ENCODE peak calls at places on chromosomes 12 and 14, in seven cellular contexts. L is A549, K is spleen, N is HepG2, X is stomach, D is gastrocnemius medialis, S is right lobe of liver. F is an unnamed sample.

GRCh38 chr12:68236421-68237059 is 10.9 kb upstream of the IL26 start:
- DNase-seq in S (peak), K (no peak), L (no peak), D (no peak), N (peak), X (no peak), F (no peak)

GRCh38 chr12:124898200-124898950 is 16.1 kb downstream of the UBC start:
- DNase-seq in K (peak), D (no peak), S (peak), L (peak), X (peak), N (peak), F (peak)

GRCh38 chr12:124721501-124722154 is 142.0 kb downstream of the SCARB1 start:
- DNase-seq in N (no peak), S (no peak), K (no peak), D (no peak), L (no peak), X (no peak), F (no peak)

GRCh38 chr14:30620178-30620577 is 1.9 kb upstream of the SCFD1 start:
- DNase-seq in D (no peak), S (no peak), N (no peak), L (peak), X (no peak), K (no peak), F (no peak)

GRCh38 chr12:20757-21156 is 45.8 kb upstream of the IQSEC3 start:
- DNase-seq in S (no peak), D (no peak), X (no peak), L (no peak), N (peak), K (no peak), F (no peak)

GRCh38 chr14:33756833-33757232 is 194.0 kb downstream of the EGLN3 start:
- DNase-seq in N (no peak), S (no peak), X (no peak), L (no peak), K (no peak), D (no peak), F (no peak)

GRCh38 chr14:33846100-33846824 is 104.6 kb downstream of the EGLN3 start:
- DNase-seq in K (no peak), D (no peak), L (no peak), N (no peak), X (no peak), S (no peak), F (no peak)

GRCh38 chr12:65836419-65837197 is 12.3 kb downstream of the HMGA2 start:
- DNase-seq in K (no peak), X (no peak), L (no peak), N (peak), D (no peak), S (no peak), F (no peak)

GRCh38 chr14:93160353-93160801 is 24.3 kb downstream of the MOAP1 start:
- DNase-seq in N (no peak), L (peak), X (no peak), D (no peak), S (no peak), K (no peak), F (no peak)

GRCh38 chr12:115398311-115398781 is 714.4 kb upstream of the TBX3 start:
- DNase-seq in K (no peak), S (peak), L (peak), D (no peak), N (peak), X (no peak), F (peak)

GRCh38 chr14:23446291-23446851 is 10.9 kb upstream of the MYH7 start:
- DNase-seq in L (no peak), D (peak), N (no peak), K (no peak), X (no peak), S (no peak), F (peak)

GRCh38 chr12:79773896-79774295 is 83.1 kb upstream of the PAWR start:
- DNase-seq in L (no peak), D (no peak), N (no peak), K (no peak), S (no peak), X (no peak), F (no peak)

GRCh38 chr14:32808574-32809098 is 130.0 kb upstream of the NPAS3 start:
- DNase-seq in N (no peak), D (no peak), L (no peak), X (no peak), S (no peak), K (no peak), F (no peak)

GRCh38 chr14:46580941-46581671 is 70.5 kb downstream of the RPL10L start:
- DNase-seq in K (no peak), X (no peak), L (peak), N (peak), S (no peak), D (no peak), F (peak)

DNA sequence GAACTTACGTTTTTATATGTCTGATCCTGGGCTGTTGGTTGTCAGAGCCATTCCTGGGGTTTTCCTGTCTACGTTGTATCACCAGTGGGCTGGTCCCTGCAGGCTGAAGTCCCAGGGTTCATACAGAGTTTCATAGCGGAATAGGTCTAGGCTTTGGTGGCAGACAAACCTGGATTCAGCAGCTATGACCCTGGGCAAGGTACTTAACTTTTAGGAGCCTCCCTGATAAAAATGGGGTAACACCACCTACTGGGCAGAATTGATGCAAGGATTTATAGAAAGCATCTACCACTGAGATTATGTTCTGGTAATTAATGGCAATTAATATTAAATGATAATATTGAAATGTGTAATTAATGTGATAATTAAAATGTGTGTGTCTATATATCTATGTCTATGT is 141.2 kb downstream of the SYNE2 start:
- DNase-seq in K (no peak), X (no peak), N (no peak), S (no peak), L (peak), D (no peak), F (no peak)
- TF ChIP-seq CTCF in K (no peak), X (no peak), N (no peak), S (peak), L (peak), D (no peak), F (peak)

GRCh38 chr14:73761621-73762355 is 47.6 kb upstream of the PNMA1 start:
- DNase-seq in X (no peak), N (no peak), S (no peak), K (no peak), D (no peak), L (no peak), F (no peak)
- TF ChIP-seq POLR2A in X (no peak), N (no peak), S (no peak), K (no peak), D (no peak), L (no peak), F (no peak)

GRCh38 chr12:109931143-109931542 is 31.1 kb downstream of the TCHP start:
- DNase-seq in S (no peak), D (no peak), N (no peak), K (no peak), X (no peak), L (no peak), F (no peak)

GRCh38 chr12:109932878-109933503 is 32.9 kb downstream of the TCHP start:
- DNase-seq in S (no peak), L (no peak), K (no peak), N (no peak), D (no peak), X (no peak), F (no peak)

GRCh38 chr12:109930028-109930800 is 30.1 kb downstream of the TCHP start:
- DNase-seq in X (no peak), S (no peak), D (no peak), K (no peak), N (no peak), L (no peak), F (no peak)

GRCh38 chr12:109937371-109937770 is 37.3 kb downstream of the TCHP start:
- DNase-seq in D (no peak), L (no peak), X (no peak), S (no peak), N (no peak), K (no peak), F (no peak)

DNA sequence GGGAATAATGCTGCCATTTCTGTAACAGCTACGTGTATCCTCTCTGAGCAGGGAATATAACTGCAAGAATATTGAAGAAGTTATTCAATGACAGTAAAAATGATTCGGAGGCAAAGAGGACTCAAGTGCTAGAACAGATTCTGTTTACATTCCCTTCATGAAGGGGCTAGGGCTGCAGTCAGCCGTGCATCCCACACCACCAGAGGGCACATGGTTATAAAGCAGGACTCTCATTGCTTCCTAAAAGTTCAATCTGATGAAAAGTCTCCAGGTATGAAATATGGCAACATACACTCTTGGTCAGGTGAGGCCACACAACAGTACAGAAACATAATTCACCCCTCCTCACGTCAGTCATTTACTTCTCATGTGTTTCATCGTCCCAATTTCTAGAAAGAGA is 34.0 kb downstream of the TCHP start:
- DNase-seq in K (no peak), N (no peak), X (no peak), D (no peak), L (peak), S (no peak), F (no peak)
- TF ChIP-seq CTCF in K (peak), N (peak), X (no peak), D (no peak), L (peak), S (peak), F (peak)

DNA sequence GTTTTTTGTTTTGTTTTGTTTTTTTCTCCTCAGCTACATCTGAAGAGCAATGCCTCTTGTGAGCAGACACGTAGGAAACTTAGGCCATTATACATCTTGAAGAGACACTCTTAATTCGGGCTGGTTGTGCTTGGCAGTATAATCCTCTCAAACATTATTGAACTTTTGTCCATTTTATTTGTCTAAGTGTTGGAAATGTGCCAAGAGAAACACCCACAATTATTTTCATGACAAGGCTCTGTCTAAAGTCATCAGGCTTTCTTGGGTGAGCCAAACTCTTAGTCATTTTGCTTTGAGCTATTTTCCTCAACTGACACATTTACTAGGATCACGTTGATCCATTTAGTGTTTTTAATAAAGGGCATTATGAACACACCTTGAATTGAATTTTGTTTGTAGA is 51.6 kb upstream of the RERGL start:
- DNase-seq in K (no peak), N (no peak), D (no peak), L (no peak), X (no peak), S (no peak), F (no peak)
- TF ChIP-seq POLR2A in K (no peak), N (no peak), D (no peak), L (no peak), X (no peak), S (no peak), F (no peak)

GRCh38 chr14:24632336-24632735 is 1.7 kb downstream of the GZMB start:
- DNase-seq in L (no peak), D (no peak), X (no peak), K (no peak), N (no peak), S (no peak), F (no peak)
- TF ChIP-seq CTCF in L (no peak), D (no peak), X (no peak), K (no peak), N (no peak), S (no peak), F (no peak)

GRCh38 chr12:50927766-50928224 is 24.5 kb upstream of the HIGD1C start:
- DNase-seq in K (no peak), S (no peak), N (no peak), X (no peak), D (peak), L (no peak), F (no peak)

GRCh38 chr12:50927356-50927755 is 25.0 kb upstream of the HIGD1C start:
- DNase-seq in S (no peak), K (no peak), D (no peak), X (no peak), L (no peak), N (no peak), F (no peak)

GRCh38 chr12:50926415-50926814 is 25.9 kb upstream of the HIGD1C start:
- DNase-seq in D (no peak), K (no peak), S (no peak), X (no peak), L (no peak), N (no peak), F (no peak)

GRCh38 chr12:50929831-50930230 is 22.5 kb upstream of the HIGD1C start:
- DNase-seq in D (no peak), N (no peak), S (no peak), L (no peak), X (no peak), K (no peak), F (no peak)

GRCh38 chr12:50928392-50928791 is 24.0 kb upstream of the HIGD1C start:
- DNase-seq in X (no peak), K (no peak), N (no peak), S (no peak), L (no peak), D (no peak), F (no peak)
- TF ChIP-seq POLR2A in X (no peak), K (no peak), N (no peak), S (no peak), L (no peak), D (no peak), F (no peak)

DNA sequence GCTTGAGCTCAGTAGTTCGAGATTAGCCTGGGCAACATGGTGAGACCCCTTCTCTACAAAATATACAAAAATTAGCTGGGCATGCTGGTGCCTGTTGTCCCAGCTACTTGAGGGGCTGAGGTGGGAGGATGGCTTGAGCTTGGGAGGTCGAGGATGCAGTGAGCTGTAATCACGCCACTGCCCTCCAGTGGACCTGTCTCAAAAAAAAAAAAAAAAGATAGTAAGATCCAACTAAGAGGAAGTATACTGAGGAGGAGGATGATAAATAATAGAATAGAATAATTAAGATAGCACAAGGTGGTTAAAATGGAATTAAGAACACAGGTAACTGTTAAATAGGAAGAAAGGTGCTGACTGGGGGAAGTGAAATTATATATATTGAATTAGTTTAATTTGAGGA is 37.0 kb upstream of the BAZ1A start:
- DNase-seq in L (peak), X (no peak), S (no peak), N (peak), D (no peak), K (no peak), F (no peak)
- TF ChIP-seq CTCF in L (peak), X (no peak), S (no peak), N (peak), D (no peak), K (no peak), F (no peak)

GRCh38 chr14:74723134-74723533 is 10.2 kb downstream of the FCF1 start:
- DNase-seq in X (no peak), S (no peak), D (no peak), K (no peak), L (no peak), N (no peak), F (no peak)

DNA sequence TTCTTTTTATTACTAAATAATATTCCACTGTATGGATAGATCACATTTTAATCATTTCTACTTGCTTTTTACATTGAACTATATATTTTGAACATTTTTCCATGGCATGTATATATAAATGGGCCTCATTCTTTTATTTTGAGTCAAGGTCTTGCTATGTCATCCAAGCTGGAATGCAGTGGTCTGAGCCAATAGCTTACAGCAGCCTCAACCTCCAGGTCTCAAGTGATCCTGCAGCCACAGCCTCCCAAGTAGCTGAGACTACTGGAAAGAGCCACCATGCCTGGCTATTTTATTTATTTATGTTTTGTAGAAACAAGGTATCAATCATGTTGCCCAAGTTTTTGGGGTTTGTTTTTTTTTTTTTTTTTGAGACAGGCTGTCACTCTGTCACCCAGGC is 7.6 kb downstream of the FCF1 start:
- DNase-seq in N (no peak), L (no peak), S (no peak), X (no peak), K (no peak), D (no peak), F (no peak)
- TF ChIP-seq POLR2A in N (no peak), L (no peak), S (no peak), X (no peak), K (no peak), D (no peak), F (no peak)

F was measured in transverse colon.